ENCODE peak calls at places on chromosomes 4 and X, in six cellular contexts. D, Z, W, V, N and Q are unnamed samples.

GRCh38 chrX:108203540-108203939 is 112.0 kb downstream of the ATG4A start:
- DNase-seq in D (no peak), Z (no peak), W (no peak), V (no peak), N (no peak), Q (no peak)

GRCh38 chr4:129968366-129968765 is 872.4 kb downstream of the C4orf33 start:
- DNase-seq in D (no peak), Z (no peak), W (no peak), V (no peak), N (no peak), Q (no peak)

GRCh38 chr4:98663226-98664006 is 5.0 kb upstream of the TSPAN5 start:
- DNase-seq in D (no peak), Z (peak), W (peak), V (no peak), N (no peak), Q (peak)

GRCh38 chr4:41155194-41155830 is 59.0 kb downstream of the APBB2 start:
- DNase-seq in D (no peak), Z (no peak), W (no peak), V (no peak), N (no peak), Q (no peak)

GRCh38 chrX:45806410-45807121 is 605.9 kb upstream of the DIPK2B start:
- DNase-seq in D (no peak), Z (peak), W (no peak), V (no peak), N (peak), Q (peak)

GRCh38 chrX:141467442-141467841 is 117.1 kb downstream of the SPANXA1 start:
- DNase-seq in D (no peak), Z (no peak), W (no peak), V (no peak), N (no peak), Q (no peak)

GRCh38 chr4:115323106-115323684 is 209.8 kb upstream of the NDST4 start:
- DNase-seq in D (peak), Z (no peak), W (no peak), V (no peak), N (no peak), Q (no peak)

GRCh38 chr4:145496292-145496691 is 14.6 kb downstream of the SMAD1 start:
- DNase-seq in D (no peak), Z (no peak), W (no peak), V (no peak), N (no peak), Q (no peak)

GRCh38 chr4:71635094-71635493 is 148.8 kb downstream of the GC start:
- DNase-seq in D (no peak), Z (no peak), W (no peak), V (no peak), N (no peak), Q (no peak)

GRCh38 chrX:45295587-45295986 is 94.9 kb upstream of the DIPK2B start:
- DNase-seq in D (peak), Z (no peak), W (peak), V (no peak), N (peak), Q (no peak)

GRCh38 chrX:21738145-21738949 is 19.6 kb downstream of the SMPX start:
- DNase-seq in D (peak), Z (no peak), W (no peak), V (no peak), N (no peak), Q (no peak)

GRCh38 chrX:65750674-65751469 is 83.4 kb downstream of the MSN start:
- DNase-seq in D (no peak), Z (peak), W (peak), V (no peak), N (no peak), Q (peak)

GRCh38 chr4:56728512-56728911 is 47.4 kb upstream of the HOPX start:
- DNase-seq in D (no peak), Z (no peak), W (peak), V (no peak), N (peak), Q (no peak)

GRCh38 chrX:39894626-39895025 is 203.1 kb downstream of the BCOR start:
- DNase-seq in D (no peak), Z (no peak), W (peak), V (no peak), N (peak), Q (no peak)